ENCODE peak calls at places on chromosomes 6 and 20, in six cellular contexts. One of them, this sample, is unnamed.

GRCh38 chr6:29617782-29618557 is 15.0 kb downstream of the GABBR1 start:
- DNase-seq in K562: peak; percentile 81
- DNase-seq in SK-N-SH: peak; percentile 34
- DNase-seq in GM12878: no peak
- DNase-seq in H1: no peak
- DNase-seq in HCT116: no peak
- DNase-seq in this sample: no peak

GRCh38 chr20:12241065-12241464 is 323.4 kb downstream of the BTBD3 start:
- DNase-seq in K562: no peak
- DNase-seq in HCT116: no peak
- DNase-seq in H1: no peak
- DNase-seq in SK-N-SH: no peak
- DNase-seq in GM12878: no peak
- DNase-seq in this sample: no peak

GRCh38 chr20:15446373-15446772 is 1109.0 kb upstream of the FLRT3 start:
- DNase-seq in H1: no peak
- DNase-seq in HCT116: no peak
- DNase-seq in SK-N-SH: no peak
- DNase-seq in K562: no peak
- DNase-seq in GM12878: no peak
- DNase-seq in this sample: no peak

GRCh38 chr6:19979059-19979458 is 141.9 kb downstream of the ID4 start:
- DNase-seq in HCT116: no peak
- DNase-seq in GM12878: no peak
- DNase-seq in SK-N-SH: no peak
- DNase-seq in H1: no peak
- DNase-seq in K562: no peak
- DNase-seq in this sample: no peak

GRCh38 chr6:75775219-75775618 is 26.2 kb downstream of the MYO6 start:
- DNase-seq in HCT116: no peak
- DNase-seq in K562: no peak
- DNase-seq in GM12878: no peak
- DNase-seq in H1: no peak
- DNase-seq in SK-N-SH: peak; percentile 15
- DNase-seq in this sample: no peak

GRCh38 chr20:50385733-50386640 is 124.2 kb upstream of the PTPN1 start:
- DNase-seq in SK-N-SH: no peak
- DNase-seq in H1: no peak
- DNase-seq in HCT116: no peak
- DNase-seq in K562: peak; percentile 40
- DNase-seq in GM12878: no peak
- DNase-seq in this sample: no peak

GRCh38 chr6:160015778-160016684 is 47.1 kb downstream of the IGF2R start:
- DNase-seq in GM12878: no peak
- DNase-seq in H1: no peak
- DNase-seq in K562: no peak
- DNase-seq in SK-N-SH: no peak
- DNase-seq in HCT116: no peak
- DNase-seq in this sample: no peak

GRCh38 chr6:47288245-47289090 is 21.2 kb downstream of the TNFRSF21 start:
- DNase-seq in H1: no peak
- DNase-seq in HCT116: no peak
- DNase-seq in GM12878: no peak
- DNase-seq in SK-N-SH: no peak
- DNase-seq in K562: no peak
- DNase-seq in this sample: no peak

GRCh38 chr6:54715990-54716389 is 130.6 kb upstream of the FAM83B start:
- DNase-seq in H1: no peak
- DNase-seq in K562: no peak
- DNase-seq in SK-N-SH: no peak
- DNase-seq in HCT116: no peak
- DNase-seq in GM12878: no peak
- DNase-seq in this sample: no peak

GRCh38 chr6:54718541-54719023 is 128.0 kb upstream of the FAM83B start:
- DNase-seq in HCT116: no peak
- DNase-seq in GM12878: no peak
- DNase-seq in K562: no peak
- DNase-seq in SK-N-SH: no peak
- DNase-seq in H1: no peak
- DNase-seq in this sample: no peak

GRCh38 chr6:54717849-54718455 is 128.6 kb upstream of the FAM83B start:
- DNase-seq in HCT116: peak; percentile 63
- DNase-seq in K562: peak; percentile 57
- DNase-seq in SK-N-SH: peak; percentile 29
- DNase-seq in H1: peak; percentile 79
- DNase-seq in GM12878: peak; percentile 20
- DNase-seq in this sample: no peak

GRCh38 chr6:54719633-54720032 is 126.9 kb upstream of the FAM83B start:
- DNase-seq in SK-N-SH: no peak
- DNase-seq in H1: no peak
- DNase-seq in GM12878: no peak
- DNase-seq in HCT116: no peak
- DNase-seq in K562: no peak
- DNase-seq in this sample: no peak

DNA sequence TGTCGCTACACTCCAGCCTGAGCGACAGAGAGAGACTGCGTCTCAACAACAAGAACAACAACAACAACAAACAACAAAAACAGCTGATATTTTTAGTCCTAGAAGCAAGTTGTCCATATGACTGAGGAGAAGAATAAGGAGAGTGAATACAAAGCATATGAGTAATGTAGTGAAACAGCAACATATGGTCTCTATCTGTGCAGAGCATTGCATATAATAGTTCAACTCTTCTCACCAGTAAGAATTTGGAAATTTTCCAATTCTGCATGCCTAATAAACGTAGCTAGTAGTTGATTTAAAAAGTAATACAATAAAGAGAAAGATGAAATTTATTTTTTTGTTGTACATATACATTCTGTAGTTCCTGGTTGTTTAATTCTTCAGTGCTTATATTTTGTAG is 129.7 kb upstream of the FAM83B start:
- DNase-seq in SK-N-SH: no peak
- DNase-seq in K562: no peak
- DNase-seq in GM12878: no peak
- DNase-seq in H1: no peak
- DNase-seq in HCT116: no peak
- DNase-seq in this sample: no peak
- TF ChIP-seq JUND in SK-N-SH: no peak
- TF ChIP-seq JUND in K562: no peak
- TF ChIP-seq JUND in GM12878: no peak
- TF ChIP-seq JUND in H1: no peak
- TF ChIP-seq JUND in HCT116: no peak
- TF ChIP-seq JUND in this sample: no peak

GRCh38 chr6:164034602-164035140 is 620.2 kb downstream of the QKI start:
- DNase-seq in HCT116: no peak
- DNase-seq in K562: no peak
- DNase-seq in GM12878: no peak
- DNase-seq in SK-N-SH: no peak
- DNase-seq in H1: no peak
- DNase-seq in this sample: no peak

GRCh38 chr6:164039954-164040375 is 625.4 kb downstream of the QKI start:
- DNase-seq in K562: peak; percentile 99
- DNase-seq in SK-N-SH: no peak
- DNase-seq in GM12878: no peak
- DNase-seq in H1: no peak
- DNase-seq in HCT116: no peak
- DNase-seq in this sample: peak; percentile 90

GRCh38 chr6:164040994-164041393 is 626.5 kb downstream of the QKI start:
- DNase-seq in H1: no peak
- DNase-seq in SK-N-SH: no peak
- DNase-seq in HCT116: no peak
- DNase-seq in K562: no peak
- DNase-seq in GM12878: no peak
- DNase-seq in this sample: no peak

GRCh38 chr6:164037165-164037564 is 622.6 kb downstream of the QKI start:
- DNase-seq in GM12878: no peak
- DNase-seq in HCT116: no peak
- DNase-seq in K562: no peak
- DNase-seq in SK-N-SH: no peak
- DNase-seq in H1: no peak
- DNase-seq in this sample: no peak

DNA sequence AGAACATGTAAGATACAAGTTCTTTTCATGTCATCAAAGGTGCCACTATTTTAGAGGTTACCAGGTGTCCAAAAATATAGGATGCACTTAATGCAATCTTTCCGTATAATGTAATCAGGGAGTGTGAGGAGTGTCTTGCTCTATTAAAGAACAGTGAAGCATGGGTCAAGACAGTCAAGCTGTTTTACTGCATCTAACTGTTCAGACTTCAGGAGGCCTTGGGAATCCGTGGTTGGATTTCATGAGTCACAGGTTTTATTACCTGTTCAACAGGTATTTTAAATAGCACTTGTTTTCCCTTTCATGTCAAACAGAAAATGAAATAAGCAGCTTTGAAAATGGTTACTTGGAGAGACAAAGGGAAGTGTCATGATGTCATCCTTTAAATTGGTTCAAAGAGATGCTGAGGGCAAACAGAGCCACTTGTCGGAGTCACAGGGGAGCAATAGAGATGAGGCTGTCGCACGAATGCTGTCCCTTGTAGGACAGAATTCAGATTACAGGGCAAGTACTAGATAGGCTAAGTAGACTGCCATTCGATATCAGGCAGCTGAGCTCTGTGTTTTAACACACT is 621.5 kb downstream of the QKI start:
- DNase-seq in GM12878: no peak
- DNase-seq in K562: no peak
- DNase-seq in SK-N-SH: no peak
- DNase-seq in HCT116: no peak
- DNase-seq in H1: no peak
- DNase-seq in this sample: no peak
- TF ChIP-seq JUND in GM12878: no peak
- TF ChIP-seq JUND in K562: no peak
- TF ChIP-seq JUND in SK-N-SH: no peak
- TF ChIP-seq JUND in HCT116: no peak
- TF ChIP-seq JUND in H1: no peak
- TF ChIP-seq JUND in this sample: no peak

DNA sequence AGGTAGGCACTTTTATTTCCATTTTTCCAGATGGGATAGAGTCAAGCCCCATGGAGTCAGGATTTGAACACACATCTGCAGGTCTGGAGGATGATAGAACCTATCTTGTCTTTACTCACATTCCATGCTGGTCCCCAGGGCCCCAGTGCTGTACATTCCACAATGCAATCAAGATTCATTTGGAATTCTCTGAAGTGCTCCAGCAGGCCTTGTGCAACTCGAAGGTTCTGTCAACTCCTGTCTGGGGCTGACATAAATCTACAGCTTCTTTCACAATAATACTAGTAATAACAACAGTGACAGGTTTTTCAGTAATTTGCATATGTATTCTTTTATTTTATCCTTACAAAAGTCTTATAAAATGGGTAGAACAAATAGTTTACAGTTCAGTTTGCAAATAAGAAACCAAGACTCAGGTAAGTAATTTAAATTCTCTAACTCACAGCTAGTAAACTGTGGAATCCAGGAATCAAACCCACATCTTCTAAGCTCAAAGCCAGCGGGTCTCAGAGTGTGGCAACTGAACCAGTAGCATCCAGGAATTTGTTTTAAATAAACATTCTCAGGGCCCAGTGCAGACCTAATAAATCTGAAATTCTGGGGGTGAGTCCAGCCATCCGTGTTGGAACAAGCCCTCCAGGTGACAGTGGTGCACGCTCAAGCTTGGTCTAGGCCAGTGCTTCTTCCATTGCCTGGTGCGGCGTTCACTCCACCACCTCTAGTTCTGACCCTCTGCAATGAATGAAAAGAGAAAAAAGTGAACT is 137.0 kb upstream of the TNFAIP3 start:
- DNase-seq in HCT116: no peak
- DNase-seq in SK-N-SH: no peak
- DNase-seq in GM12878: no peak
- DNase-seq in K562: no peak
- DNase-seq in H1: no peak
- DNase-seq in this sample: no peak
- TF ChIP-seq JUND in HCT116: no peak
- TF ChIP-seq JUND in SK-N-SH: no peak
- TF ChIP-seq JUND in GM12878: no peak
- TF ChIP-seq JUND in K562: no peak
- TF ChIP-seq JUND in H1: no peak
- TF ChIP-seq JUND in this sample: no peak

GRCh38 chr6:125312950-125313349 is 11.2 kb upstream of the HDDC2 start:
- DNase-seq in K562: no peak
- DNase-seq in HCT116: no peak
- DNase-seq in SK-N-SH: no peak
- DNase-seq in GM12878: no peak
- DNase-seq in H1: no peak
- DNase-seq in this sample: no peak

GRCh38 chr6:125307964-125308615 is 6.3 kb upstream of the HDDC2 start:
- DNase-seq in K562: no peak
- DNase-seq in GM12878: no peak
- DNase-seq in H1: no peak
- DNase-seq in SK-N-SH: no peak
- DNase-seq in HCT116: no peak
- DNase-seq in this sample: no peak

GRCh38 chr6:125314019-125314581 is 12.3 kb upstream of the HDDC2 start:
- DNase-seq in K562: peak; percentile 55
- DNase-seq in HCT116: peak; percentile 42
- DNase-seq in GM12878: no peak
- DNase-seq in H1: peak; percentile 59
- DNase-seq in SK-N-SH: peak; percentile 54
- DNase-seq in this sample: peak; percentile 74

GRCh38 chr6:125312478-125312877 is 10.7 kb upstream of the HDDC2 start:
- DNase-seq in HCT116: no peak
- DNase-seq in H1: no peak
- DNase-seq in GM12878: no peak
- DNase-seq in SK-N-SH: no peak
- DNase-seq in K562: no peak
- DNase-seq in this sample: no peak

DNA sequence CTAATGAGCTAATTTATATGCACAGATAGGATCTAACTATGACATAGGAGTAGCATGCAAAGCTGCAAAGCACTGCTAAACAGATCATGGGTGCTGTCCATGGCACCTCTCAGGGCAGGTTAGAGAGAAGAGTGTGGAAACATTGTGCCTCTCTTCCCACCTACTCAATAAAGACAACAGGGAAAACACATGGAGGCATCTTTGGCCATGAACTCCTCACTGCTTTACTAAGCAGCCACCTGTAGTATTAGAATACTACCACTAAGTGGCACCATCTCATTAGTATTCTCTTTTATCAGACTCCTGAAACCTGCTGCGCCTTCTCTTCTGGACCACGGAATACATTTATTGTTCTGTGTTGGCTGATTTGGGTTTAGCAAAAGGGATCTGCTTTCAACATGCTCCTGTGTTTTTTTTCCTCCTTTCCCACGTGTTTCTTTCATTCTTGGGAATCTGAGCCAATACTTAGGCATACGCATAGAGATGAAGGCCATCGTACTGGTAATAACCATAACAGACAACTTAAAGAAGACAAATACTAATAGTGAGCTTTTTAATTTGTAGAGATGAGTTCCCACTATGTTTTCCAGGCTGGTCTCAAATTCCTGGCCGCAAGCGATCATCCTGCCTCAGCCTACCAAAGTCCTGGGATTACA is 9.4 kb upstream of the HDDC2 start:
- DNase-seq in HCT116: peak; percentile 55
- DNase-seq in H1: no peak
- DNase-seq in GM12878: no peak
- DNase-seq in K562: peak; percentile 50
- DNase-seq in SK-N-SH: peak; percentile 49
- DNase-seq in this sample: peak; percentile 77
- TF ChIP-seq JUND in HCT116: no peak
- TF ChIP-seq JUND in H1: no peak
- TF ChIP-seq JUND in GM12878: no peak
- TF ChIP-seq JUND in K562: no peak
- TF ChIP-seq JUND in SK-N-SH: no peak
- TF ChIP-seq JUND in this sample: no peak

GRCh38 chr6:35024601-35025054 is 116.5 kb downstream of the TCP11 start:
- DNase-seq in K562: peak; percentile 60
- DNase-seq in H1: no peak
- DNase-seq in HCT116: peak; percentile 29
- DNase-seq in GM12878: no peak
- DNase-seq in SK-N-SH: peak; percentile 74
- DNase-seq in this sample: peak; percentile 70
- TF ChIP-seq JUND in K562: peak; percentile 94
- TF ChIP-seq JUND in H1: peak; percentile 21
- TF ChIP-seq JUND in HCT116: peak; percentile 20
- TF ChIP-seq JUND in GM12878: no peak
- TF ChIP-seq JUND in SK-N-SH: no peak
- TF ChIP-seq JUND in this sample: no peak